ENCODE peak calls at places on chromosomes 5 and 9, in five cellular contexts. D is GM23338, A is tibial nerve, F is A549, V is OCI-LY7. P is an unnamed sample.

GRCh38 chr9:111866976-111867375 is 29.6 kb upstream of the UGCG start:
- DNase-seq in D (no peak), A (no peak), F (no peak), V (no peak), P (peak)

GRCh38 chr9:125143377-125144090 is at the start of gene SCAI:
- DNase-seq in D (peak), A (peak), F (peak), V (peak), P (peak)

GRCh38 chr5:76312783-76313182 is 90.3 kb upstream of the IQGAP2 start:
- DNase-seq in D (no peak), A (no peak), F (no peak), V (no peak), P (no peak)

GRCh38 chr9:2559212-2560152 is 62.1 kb upstream of the VLDLR start:
- DNase-seq in D (peak), A (peak), F (peak), V (no peak), P (peak)

GRCh38 chr5:130541617-130542221 is 623.3 kb downstream of the HINT1 start:
- DNase-seq in D (no peak), A (no peak), F (no peak), V (no peak), P (peak)

GRCh38 chr9:5269249-5269715 is 35.2 kb downstream of the RLN2 start:
- DNase-seq in D (peak), A (no peak), F (no peak), V (no peak), P (peak)

GRCh38 chr9:75083188-75083976 is 4.6 kb downstream of the NMRK1 start:
- DNase-seq in D (peak), A (no peak), F (no peak), V (no peak), P (no peak)

GRCh38 chr5:180593446-180594206 is 2.3 kb upstream of the SCGB3A1 start:
- DNase-seq in D (no peak), A (no peak), F (no peak), V (no peak), P (no peak)

GRCh38 chr9:125442471-125442870 is 180.8 kb downstream of the GAPVD1 start:
- DNase-seq in D (no peak), A (no peak), F (no peak), V (no peak), P (no peak)

DNA sequence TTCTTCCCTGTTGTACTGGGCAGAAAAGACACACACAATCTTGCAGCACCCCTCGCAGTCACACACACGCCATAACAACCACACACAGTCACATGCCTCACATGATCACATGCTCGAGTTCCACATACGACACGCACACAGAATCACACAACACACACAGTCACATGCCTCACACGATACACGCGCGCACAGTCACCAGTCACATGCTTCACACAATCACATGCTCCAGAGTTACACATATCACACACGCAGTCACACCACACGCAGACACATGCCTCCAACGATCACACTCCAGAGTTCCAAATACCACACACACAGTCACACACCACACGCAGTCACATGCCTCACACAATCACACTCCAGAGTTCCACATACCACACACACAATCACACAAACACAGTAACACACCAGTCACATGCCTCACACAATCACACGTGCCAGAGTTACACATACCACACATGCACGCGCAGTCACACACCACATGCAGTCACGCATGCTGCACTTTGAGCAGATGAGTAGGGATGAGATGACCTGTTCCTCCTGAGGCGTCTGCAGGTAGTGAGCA is 49.0 kb upstream of the LRRC14B start:
- DNase-seq in D (no peak), A (no peak), F (no peak), V (no peak), P (no peak)
- TF ChIP-seq CTCF in D (no peak), A (no peak), F (no peak), V (no peak), P (no peak)

DNA sequence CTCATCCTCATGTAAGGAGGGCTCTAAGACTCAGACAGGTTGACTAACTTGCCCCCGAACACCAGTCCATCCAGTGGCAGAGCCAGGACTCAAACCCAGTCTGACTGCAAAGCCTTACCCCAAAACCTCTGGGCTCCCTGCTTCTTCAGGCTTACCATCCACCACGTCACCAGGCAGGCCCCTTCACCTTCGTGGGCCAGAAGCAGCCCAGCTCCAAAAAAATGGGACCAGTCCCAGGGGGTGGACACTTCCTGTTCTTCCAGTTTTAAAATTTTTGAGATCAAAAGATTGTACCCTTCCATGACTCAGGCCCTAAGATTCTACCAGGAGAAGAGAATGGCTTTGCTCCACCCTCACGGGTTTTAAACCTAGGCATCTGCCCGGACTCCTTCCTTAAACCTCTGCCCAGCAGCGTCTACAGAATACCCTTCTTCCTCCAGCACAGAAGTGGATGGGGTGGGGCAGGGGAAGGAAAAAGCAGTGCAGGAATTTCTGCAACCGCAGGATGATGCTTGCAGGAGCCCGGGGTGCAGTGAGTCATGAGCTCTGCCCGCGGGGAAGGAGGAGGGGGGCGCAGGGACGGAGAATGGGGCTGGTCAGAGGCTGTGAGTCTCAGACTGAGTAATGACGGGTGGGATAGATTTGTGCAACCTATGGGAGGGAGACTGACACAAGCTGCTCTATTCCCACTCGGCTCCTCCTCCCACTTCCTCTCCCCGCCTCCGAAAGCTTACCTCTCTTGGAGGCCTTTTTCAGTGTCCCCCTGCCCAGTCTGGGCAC is 50.4 kb upstream of the STXBP1 start:
- DNase-seq in D (peak), A (peak), F (peak), V (no peak), P (peak)
- H3K4me3 ChIP-seq in D (no peak), A (no peak), F (peak), V (no peak), P (peak)

GRCh38 chr5:82109013-82109412 is 137.2 kb downstream of the ATG10 start:
- DNase-seq in D (no peak), A (no peak), F (no peak), V (no peak), P (no peak)

GRCh38 chr5:82106806-82107205 is 135.0 kb downstream of the ATG10 start:
- DNase-seq in D (peak), A (no peak), F (no peak), V (no peak), P (no peak)

GRCh38 chr5:82105457-82105856 is 133.6 kb downstream of the ATG10 start:
- DNase-seq in D (no peak), A (no peak), F (peak), V (no peak), P (peak)

GRCh38 chr5:82106207-82106606 is 134.4 kb downstream of the ATG10 start:
- DNase-seq in D (peak), A (no peak), F (no peak), V (no peak), P (peak)

DNA sequence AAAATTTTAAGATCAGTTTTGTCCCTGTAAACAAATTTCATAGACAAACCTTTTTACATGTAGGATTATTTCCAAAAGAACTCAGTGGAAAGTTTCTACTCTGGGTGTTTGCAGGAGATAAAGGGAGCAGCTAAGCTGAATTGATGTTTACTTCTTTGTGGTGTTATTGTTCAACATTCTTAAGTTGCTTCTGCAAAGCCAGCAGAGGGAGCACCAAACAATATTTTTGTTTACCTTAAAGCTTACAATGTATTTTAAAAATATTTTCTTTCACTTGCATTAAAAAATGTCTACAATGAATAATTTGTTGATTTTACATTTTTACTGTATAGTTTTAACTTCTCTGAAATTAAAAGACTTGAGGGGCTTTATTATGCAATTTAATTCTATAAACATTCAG is 135.5 kb downstream of the ATG10 start:
- DNase-seq in D (peak), A (no peak), F (peak), V (no peak), P (peak)
- TF ChIP-seq CTCF in D (peak), A (peak), F (peak), V (peak), P (peak)

GRCh38 chr9:7119612-7120011 is 361.8 kb downstream of the KDM4C start:
- DNase-seq in D (no peak), A (no peak), F (no peak), V (no peak), P (no peak)

GRCh38 chr9:7118653-7119052 is 360.9 kb downstream of the KDM4C start:
- DNase-seq in D (no peak), A (no peak), F (no peak), V (no peak), P (no peak)

GRCh38 chr9:7123743-7124142 is 366.0 kb downstream of the KDM4C start:
- DNase-seq in D (no peak), A (no peak), F (no peak), V (no peak), P (no peak)

GRCh38 chr9:7121055-7121454 is 363.3 kb downstream of the KDM4C start:
- DNase-seq in D (no peak), A (no peak), F (no peak), V (no peak), P (peak)

GRCh38 chr9:7121664-7122063 is 363.9 kb downstream of the KDM4C start:
- DNase-seq in D (no peak), A (no peak), F (no peak), V (no peak), P (no peak)
- H3K4me3 ChIP-seq in D (no peak), A (no peak), F (no peak), V (no peak), P (no peak)

DNA sequence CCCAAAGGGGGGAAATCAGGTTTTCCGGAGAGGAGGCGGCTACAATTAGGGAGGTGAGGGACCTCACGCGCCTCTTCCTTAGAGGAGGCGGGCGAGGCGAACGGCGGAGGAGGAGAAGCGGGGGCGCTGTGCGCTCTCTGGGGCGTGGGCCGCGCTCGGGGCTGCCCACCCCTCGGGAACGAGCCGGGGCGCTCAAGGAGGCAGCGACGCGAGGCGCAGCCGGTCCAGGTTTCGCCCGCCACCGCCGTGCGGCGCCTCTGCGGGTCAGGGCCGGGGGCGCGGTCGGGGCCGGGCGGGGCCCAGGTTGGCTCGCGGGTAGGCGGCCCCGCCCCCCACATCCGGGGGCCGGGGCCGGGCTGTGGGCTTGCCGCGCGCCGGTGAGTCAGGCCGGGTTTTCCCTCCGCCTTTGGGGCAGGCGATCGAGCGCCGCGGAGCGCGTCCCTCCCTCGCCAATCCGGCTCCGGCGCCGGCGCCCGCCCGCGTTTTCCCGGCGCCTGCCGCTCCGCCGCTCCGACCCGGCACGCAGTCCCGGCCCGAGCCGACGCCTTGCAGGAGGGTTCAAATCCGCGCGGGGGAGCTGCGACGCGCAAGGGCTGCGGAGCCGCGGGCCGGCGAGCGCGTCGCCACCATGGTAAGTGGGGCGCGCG is at the start of gene N4BP3:
- DNase-seq in D (peak), A (no peak), F (peak), V (peak), P (peak)
- TF ChIP-seq CTCF in D (peak), A (no peak), F (peak), V (peak), P (no peak)

GRCh38 chr9:133979124-133979920 is 12.8 kb downstream of the VAV2 start:
- DNase-seq in D (peak), A (no peak), F (no peak), V (peak), P (peak)
- H3K4me3 ChIP-seq in D (no peak), A (no peak), F (no peak), V (peak), P (peak)

DNA sequence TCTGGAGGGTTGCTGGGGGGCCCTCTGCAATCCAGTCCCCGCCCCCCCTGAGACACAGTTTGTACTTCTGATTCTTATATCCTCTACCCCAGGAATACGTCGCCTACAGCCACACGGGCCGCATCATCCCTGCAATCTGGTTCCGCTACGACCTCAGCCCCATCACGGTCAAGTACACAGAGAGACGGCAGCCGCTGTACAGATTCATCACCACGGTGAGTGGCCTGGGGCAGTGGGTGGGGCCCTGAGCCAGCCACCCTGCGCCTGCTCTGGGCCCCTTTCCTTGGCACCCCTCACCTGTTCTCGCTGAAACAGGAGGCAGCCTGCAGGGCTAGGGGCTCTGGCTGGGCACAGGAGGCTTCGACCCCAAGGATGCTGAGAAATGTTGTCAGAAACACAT is 24.1 kb upstream of the RPL26L1 start:
- DNase-seq in D (no peak), A (no peak), F (no peak), V (no peak), P (no peak)
- TF ChIP-seq CTCF in D (no peak), A (no peak), F (no peak), V (no peak), P (no peak)

GRCh38 chr9:35687972-35688557 is 1.7 kb downstream of the TPM2 start:
- DNase-seq in D (no peak), A (no peak), F (no peak), V (no peak), P (no peak)
- H3K4me3 ChIP-seq in D (peak), A (peak), F (peak), V (no peak), P (peak)

DNA sequence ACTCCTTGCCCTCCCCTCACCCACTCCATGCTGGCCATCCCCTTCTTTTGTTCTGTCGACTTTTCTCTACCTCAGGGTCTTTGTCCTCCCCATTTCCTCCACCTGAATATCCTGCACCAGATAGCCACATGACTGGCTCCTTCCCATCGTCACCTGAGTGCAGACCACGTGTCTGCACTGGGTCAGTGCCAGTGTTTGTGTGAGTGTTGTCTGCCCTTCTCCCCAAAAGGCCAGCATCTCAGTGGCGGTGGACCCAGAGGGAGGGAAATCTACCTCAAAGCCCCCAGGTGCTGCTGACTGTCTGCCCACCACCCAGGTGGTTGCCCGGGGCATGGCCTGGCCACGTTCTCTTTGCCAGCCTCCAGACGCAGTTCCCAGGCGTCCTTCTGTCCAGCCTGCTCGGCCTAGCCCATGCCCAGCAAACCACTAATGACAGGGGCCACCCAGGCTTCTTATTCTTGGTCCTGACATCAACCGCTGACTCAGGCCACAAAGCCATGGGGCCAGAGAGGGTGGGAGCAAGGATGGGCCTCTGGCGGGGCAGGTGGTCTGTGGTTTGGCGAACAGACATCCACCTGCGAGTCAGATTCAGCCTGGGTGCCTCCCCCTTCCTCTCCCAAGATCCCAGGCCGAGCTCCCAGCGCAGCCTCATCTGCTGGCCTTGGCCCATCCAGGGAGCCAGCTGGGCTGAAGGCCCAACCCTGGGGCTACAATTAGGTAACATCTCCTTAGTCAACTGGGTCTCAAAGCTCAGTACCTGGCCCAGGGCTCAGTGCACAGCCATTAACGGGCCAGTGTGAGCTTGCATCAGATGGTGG is 5.5 kb upstream of the NINJ1 start:
- DNase-seq in D (no peak), A (no peak), F (no peak), V (peak), P (no peak)
- TF ChIP-seq CTCF in D (no peak), A (no peak), F (no peak), V (no peak), P (no peak)

DNA sequence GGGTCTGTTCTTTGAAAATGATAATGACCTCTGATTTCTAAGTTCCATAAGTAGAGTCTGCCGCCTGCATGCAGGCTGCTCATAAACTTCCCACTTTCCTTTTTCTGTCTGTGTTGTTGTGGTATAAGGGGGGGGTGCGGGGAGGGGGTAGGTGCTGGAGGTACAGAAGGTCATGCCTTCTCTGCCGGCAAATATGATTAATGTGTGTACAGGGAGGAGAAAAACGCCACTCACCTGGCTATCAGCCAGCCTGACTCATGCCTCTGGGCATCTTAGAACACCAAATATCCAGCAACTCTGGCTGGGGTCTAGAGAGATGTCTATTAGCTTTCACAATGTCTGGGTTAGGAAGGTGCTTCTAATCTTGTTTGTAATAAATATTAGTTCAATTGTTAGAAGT is 128.3 kb downstream of the EFNA5 start:
- DNase-seq in D (no peak), A (peak), F (peak), V (peak), P (peak)
- H3K4me3 ChIP-seq in D (no peak), A (no peak), F (peak), V (no peak), P (no peak)

P was measured in fibroblast of the aortic adventitia.